ENCODE peak calls at places on chromosomes 3 and 15, in nine cellular contexts. O, J, C, W, Y, A, E, I and K are unnamed samples.

GRCh38 chr3:20041197-20041780 is 1.0 kb downstream of the KAT2B start:
- DNase-seq in O (no peak), J (peak), C (peak), W (peak), Y (peak), A (peak), E (peak), I (peak), K (no peak)

GRCh38 chr3:167653155-167653554 is 587 bp downstream of the WDR49 start:
- DNase-seq in O (no peak), J (no peak), C (no peak), W (no peak), Y (no peak), A (no peak), E (no peak), I (no peak), K (no peak)

GRCh38 chr3:17489139-17489538 is 253.3 kb downstream of the TBC1D5 start:
- DNase-seq in O (no peak), J (no peak), C (no peak), W (no peak), Y (no peak), A (no peak), E (no peak), I (no peak), K (no peak)

GRCh38 chr3:123324880-123325765 is 123.4 kb downstream of the SEC22A start:
- DNase-seq in O (no peak), J (no peak), C (peak), W (no peak), Y (no peak), A (no peak), E (no peak), I (peak), K (peak)

GRCh38 chr3:136672457-136672856 is 79.7 kb downstream of the STAG1 start:
- DNase-seq in O (no peak), J (no peak), C (no peak), W (no peak), Y (no peak), A (no peak), E (no peak), I (no peak), K (no peak)

GRCh38 chr3:63344676-63345075 is 66.6 kb downstream of the SYNPR start:
- DNase-seq in O (no peak), J (peak), C (no peak), W (no peak), Y (no peak), A (no peak), E (no peak), I (no peak), K (no peak)

GRCh38 chr15:88512606-88513005 is 33.9 kb downstream of the DET1 start:
- DNase-seq in O (no peak), J (no peak), C (no peak), W (no peak), Y (no peak), A (no peak), E (no peak), I (no peak), K (no peak)

GRCh38 chr3:128068156-128068620 is 16.0 kb downstream of the SEC61A1 start:
- DNase-seq in O (no peak), J (peak), C (no peak), W (no peak), Y (no peak), A (peak), E (no peak), I (no peak), K (no peak)

GRCh38 chr3:171165986-171166385 is 139.5 kb upstream of the SLC2A2 start:
- DNase-seq in O (no peak), J (no peak), C (no peak), W (no peak), Y (no peak), A (no peak), E (no peak), I (no peak), K (no peak)

GRCh38 chr15:67820992-67821783 is 4.1 kb upstream of the SKOR1 start:
- DNase-seq in O (no peak), J (no peak), C (no peak), W (no peak), Y (peak), A (peak), E (peak), I (peak), K (peak)

GRCh38 chr3:5072100-5072816 is 49.8 kb upstream of the ARL8B start:
- DNase-seq in O (no peak), J (no peak), C (no peak), W (no peak), Y (no peak), A (no peak), E (no peak), I (no peak), K (no peak)

GRCh38 chr15:27679621-27680521 is 419.2 kb downstream of the OCA2 start:
- DNase-seq in O (no peak), J (no peak), C (no peak), W (no peak), Y (no peak), A (no peak), E (no peak), I (no peak), K (no peak)

GRCh38 chr15:77889009-77889806 is 188.3 kb downstream of the TBC1D2B start:
- DNase-seq in O (no peak), J (no peak), C (peak), W (no peak), Y (no peak), A (no peak), E (no peak), I (peak), K (peak)
- TF ChIP-seq CTCF in O (no peak), J (no peak), C (no peak), W (no peak), Y (no peak), A (no peak), E (no peak), I (no peak), K (no peak)

DNA sequence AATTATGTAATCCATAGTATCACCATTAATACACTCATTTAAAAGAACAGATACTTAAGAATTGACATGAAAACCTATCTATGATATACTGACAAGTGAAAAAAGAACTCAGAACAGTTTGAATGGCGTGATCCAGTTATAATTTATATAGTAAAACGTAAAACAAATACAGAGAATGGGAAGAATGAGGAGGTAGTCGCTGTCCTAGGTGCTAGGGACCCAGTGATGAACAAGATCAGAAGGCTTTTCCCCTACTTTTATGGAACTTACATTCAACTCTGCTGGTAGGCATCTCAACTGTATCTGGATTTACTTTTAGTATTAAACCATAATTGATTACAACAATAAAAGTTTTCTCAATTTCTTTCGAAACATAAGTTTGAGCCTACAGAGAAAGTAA is 31.8 kb downstream of the GSK3B start:
- DNase-seq in O (no peak), J (no peak), C (no peak), W (no peak), Y (no peak), A (no peak), E (no peak), I (no peak), K (no peak)
- TF ChIP-seq CTCF in O (no peak), J (no peak), C (no peak), W (no peak), Y (no peak), A (no peak), E (no peak), I (no peak), K (no peak)

GRCh38 chr3:46934067-46934466 is 42.5 kb downstream of the CCDC12 start:
- DNase-seq in O (no peak), J (no peak), C (no peak), W (peak), Y (no peak), A (no peak), E (no peak), I (no peak), K (no peak)

GRCh38 chr3:46931631-46932441 is 44.7 kb downstream of the CCDC12 start:
- DNase-seq in O (no peak), J (peak), C (peak), W (peak), Y (peak), A (peak), E (peak), I (peak), K (no peak)

GRCh38 chr3:46930945-46931403 is 45.6 kb downstream of the CCDC12 start:
- DNase-seq in O (no peak), J (peak), C (no peak), W (peak), Y (no peak), A (peak), E (no peak), I (no peak), K (no peak)

GRCh38 chr3:46933261-46933660 is 43.3 kb downstream of the CCDC12 start:
- DNase-seq in O (no peak), J (no peak), C (no peak), W (peak), Y (no peak), A (no peak), E (no peak), I (no peak), K (no peak)

GRCh38 chr3:46932455-46933225 is 43.9 kb downstream of the CCDC12 start:
- DNase-seq in O (no peak), J (no peak), C (peak), W (peak), Y (no peak), A (no peak), E (no peak), I (no peak), K (no peak)
- TF ChIP-seq CTCF in O (no peak), J (no peak), C (no peak), W (no peak), Y (no peak), A (no peak), E (no peak), I (no peak), K (peak)

DNA sequence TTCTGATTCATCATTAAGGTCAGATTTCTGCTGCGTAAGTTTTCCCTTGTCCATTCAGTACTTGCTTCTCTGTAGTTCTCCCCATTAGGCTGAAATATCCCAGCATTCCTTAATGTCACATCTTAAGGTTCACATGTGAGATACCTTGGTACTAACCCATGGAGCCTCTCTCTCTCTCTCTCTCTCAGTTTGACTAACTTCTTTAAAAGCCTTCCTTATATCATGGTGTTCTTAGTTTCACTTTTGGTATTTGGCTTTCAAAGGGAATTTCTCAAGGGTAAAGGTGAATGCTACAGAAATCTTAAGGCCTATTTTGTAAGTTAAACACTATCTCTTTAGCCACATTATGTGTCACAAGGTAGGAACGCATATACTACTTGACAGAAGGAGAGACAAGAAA is 427.3 kb upstream of the ZNF717 start:
- DNase-seq in O (no peak), J (no peak), C (no peak), W (no peak), Y (no peak), A (no peak), E (no peak), I (no peak), K (no peak)
- TF ChIP-seq CTCF in O (no peak), J (no peak), C (no peak), W (no peak), Y (no peak), A (no peak), E (no peak), I (no peak), K (no peak)

GRCh38 chr3:81242871-81243270 is 518.6 kb downstream of the GBE1 start:
- DNase-seq in O (no peak), J (no peak), C (no peak), W (no peak), Y (no peak), A (no peak), E (no peak), I (no peak), K (no peak)
- TF ChIP-seq CTCF in O (peak), J (no peak), C (no peak), W (no peak), Y (no peak), A (no peak), E (peak), I (peak), K (peak)

GRCh38 chr3:117435481-117435880 is 725.9 kb downstream of the TUSC7 start:
- DNase-seq in O (no peak), J (no peak), C (no peak), W (no peak), Y (no peak), A (no peak), E (no peak), I (no peak), K (no peak)

GRCh38 chr3:117444175-117444574 is 734.6 kb downstream of the TUSC7 start:
- DNase-seq in O (no peak), J (no peak), C (no peak), W (no peak), Y (no peak), A (no peak), E (no peak), I (no peak), K (no peak)

GRCh38 chr3:117443014-117443413 is 733.4 kb downstream of the TUSC7 start:
- DNase-seq in O (peak), J (no peak), C (no peak), W (no peak), Y (no peak), A (no peak), E (no peak), I (no peak), K (no peak)

GRCh38 chr3:117441851-117442250 is 732.3 kb downstream of the TUSC7 start:
- DNase-seq in O (no peak), J (no peak), C (no peak), W (no peak), Y (no peak), A (no peak), E (no peak), I (no peak), K (no peak)

GRCh38 chr3:117439812-117440211 is 730.2 kb downstream of the TUSC7 start:
- DNase-seq in O (no peak), J (peak), C (no peak), W (no peak), Y (no peak), A (no peak), E (no peak), I (no peak), K (no peak)
- TF ChIP-seq CTCF in O (peak), J (peak), C (peak), W (peak), Y (no peak), A (peak), E (no peak), I (peak), K (peak)

GRCh38 chr3:44624696-44625528 is at the start of gene ZNF197:
- DNase-seq in O (peak), J (peak), C (no peak), W (peak), Y (peak), A (peak), E (peak), I (peak), K (peak)
- TF ChIP-seq CTCF in O (no peak), J (no peak), C (no peak), W (peak), Y (no peak), A (no peak), E (no peak), I (peak), K (peak)

GRCh38 chr3:180802837-180803236 is 109.6 kb upstream of the FXR1 start:
- DNase-seq in O (no peak), J (peak), C (no peak), W (no peak), Y (no peak), A (no peak), E (no peak), I (no peak), K (no peak)
- TF ChIP-seq CTCF in O (peak), J (peak), C (no peak), W (peak), Y (no peak), A (peak), E (no peak), I (peak), K (peak)